ENCODE peak calls at places on chromosome 12, in ten cellular contexts. F is DND-41; Q is T-helper 9 cell; W is A549; T is left lung; P is naive thymus-derived CD8-positive, alpha-beta T cell; E is T-helper 1 cell; N is germinal center; A is NB4; G is iPS DF 6.9. Z is an unnamed sample.

GRCh38 chr12:63179224-63179623 is 28.2 kb upstream of the AVPR1A start:
- DNase-seq in F (no peak), Q (no peak), W (no peak), T (no peak), P (no peak), E (no peak), N (no peak), A (no peak), G (no peak), Z (no peak)

GRCh38 chr12:6205144-6205539 is 4.9 kb downstream of the CD9 start:
- DNase-seq in F (no peak), Q (no peak), W (no peak), T (no peak), P (no peak), E (no peak), N (no peak), A (peak), G (no peak), Z (no peak)

GRCh38 chr12:24551368-24551767 is 397.5 kb downstream of the BCAT1 start:
- DNase-seq in F (no peak), Q (no peak), W (no peak), T (no peak), P (no peak), E (no peak), N (no peak), A (no peak), G (no peak), Z (no peak)

GRCh38 chr12:62006076-62006732 is 254.0 kb upstream of the USP15 start:
- DNase-seq in F (peak), Q (no peak), W (peak), T (no peak), P (peak), E (no peak), N (peak), A (peak), G (no peak), Z (peak)

GRCh38 chr12:9662488-9662887 is 7.0 kb upstream of the CLEC2D start:
- DNase-seq in F (no peak), Q (no peak), W (no peak), T (no peak), P (no peak), E (no peak), N (no peak), A (no peak), G (no peak), Z (no peak)

GRCh38 chr12:10018390-10018789 is 8.0 kb downstream of the CLEC12B start:
- DNase-seq in F (no peak), Q (no peak), W (no peak), T (no peak), P (no peak), E (no peak), N (no peak), A (no peak), G (no peak), Z (no peak)

GRCh38 chr12:119071638-119072231 is 90.4 kb downstream of the SRRM4 start:
- DNase-seq in F (no peak), Q (no peak), W (no peak), T (no peak), P (no peak), E (no peak), N (no peak), A (no peak), G (no peak), Z (no peak)

GRCh38 chr12:76010732-76011458 is 20.7 kb downstream of the PHLDA1 start:
- DNase-seq in F (no peak), Q (no peak), W (no peak), T (no peak), P (no peak), E (no peak), N (no peak), A (no peak), G (no peak), Z (peak)

GRCh38 chr12:77151030-77151429 is 85.7 kb upstream of the E2F7 start:
- DNase-seq in F (no peak), Q (no peak), W (no peak), T (no peak), P (no peak), E (no peak), N (no peak), A (no peak), G (no peak), Z (no peak)

GRCh38 chr12:80017261-80017870 is 82.0 kb upstream of the OTOGL start:
- DNase-seq in F (no peak), Q (no peak), W (no peak), T (no peak), P (no peak), E (no peak), N (no peak), A (no peak), G (no peak), Z (no peak)

GRCh38 chr12:116697305-116698130 is 40.4 kb downstream of the SPRING1 start:
- DNase-seq in F (peak), Q (no peak), W (peak), T (no peak), P (no peak), E (no peak), N (no peak), A (peak), G (no peak), Z (no peak)

GRCh38 chr12:95318071-95318545 is 100.5 kb downstream of the VEZT start:
- DNase-seq in F (no peak), Q (no peak), W (peak), T (no peak), P (no peak), E (no peak), N (no peak), A (no peak), G (no peak), Z (peak)

GRCh38 chr12:7145671-7146070 is 15.5 kb downstream of the CLSTN3 start:
- DNase-seq in F (no peak), Q (no peak), W (no peak), T (no peak), P (no peak), E (no peak), N (no peak), A (no peak), G (no peak), Z (no peak)

GRCh38 chr12:124921200-124922008 is 7.0 kb upstream of the UBC start:
- DNase-seq in F (peak), Q (peak), W (no peak), T (peak), P (peak), E (peak), N (peak), A (peak), G (no peak), Z (peak)

GRCh38 chr12:98372340-98373018 is 142.9 kb upstream of the TMPO start:
- DNase-seq in F (no peak), Q (no peak), W (no peak), T (no peak), P (no peak), E (no peak), N (no peak), A (no peak), G (no peak), Z (no peak)

GRCh38 chr12:113768850-113769249 is 197.3 kb downstream of the RBM19 start:
- DNase-seq in F (no peak), Q (no peak), W (no peak), T (no peak), P (no peak), E (no peak), N (no peak), A (no peak), G (no peak), Z (no peak)

GRCh38 chr12:30930238-30931010 is 3.9 kb downstream of the TSPAN11 start:
- DNase-seq in F (no peak), Q (no peak), W (no peak), T (no peak), P (no peak), E (no peak), N (no peak), A (no peak), G (no peak), Z (no peak)

GRCh38 chr12:53530056-53530455 is 22.8 kb upstream of the NPFF start:
- DNase-seq in F (no peak), Q (no peak), W (no peak), T (no peak), P (no peak), E (no peak), N (no peak), A (no peak), G (no peak), Z (no peak)

GRCh38 chr12:90401185-90401584 is 553.8 kb downstream of the CCER1 start:
- DNase-seq in F (no peak), Q (no peak), W (no peak), T (no peak), P (no peak), E (no peak), N (no peak), A (no peak), G (no peak), Z (no peak)

GRCh38 chr12:18886962-18887361 is 149.0 kb downstream of the CAPZA3 start:
- DNase-seq in F (no peak), Q (no peak), W (no peak), T (no peak), P (no peak), E (no peak), N (no peak), A (no peak), G (no peak), Z (no peak)

GRCh38 chr12:49515266-49515665 is 23.6 kb upstream of the KCNH3 start:
- DNase-seq in F (no peak), Q (no peak), W (peak), T (no peak), P (no peak), E (no peak), N (no peak), A (peak), G (no peak), Z (peak)

GRCh38 chr12:63410197-63410596 is 258.1 kb downstream of the DPY19L2 start:
- DNase-seq in F (peak), Q (no peak), W (no peak), T (no peak), P (peak), E (no peak), N (no peak), A (peak), G (no peak), Z (no peak)

GRCh38 chr12:63995512-63995911 is 151.0 kb downstream of the SRGAP1 start:
- DNase-seq in F (no peak), Q (no peak), W (no peak), T (no peak), P (no peak), E (no peak), N (no peak), A (no peak), G (no peak), Z (no peak)

GRCh38 chr12:41907036-41907435 is 237.6 kb downstream of the GXYLT1 start:
- DNase-seq in F (no peak), Q (no peak), W (no peak), T (no peak), P (no peak), E (no peak), N (no peak), A (no peak), G (no peak), Z (no peak)

GRCh38 chr12:102480401-102480800 is at the start of gene IGF1:
- DNase-seq in F (no peak), Q (no peak), W (no peak), T (no peak), P (no peak), E (no peak), N (no peak), A (no peak), G (no peak), Z (peak)

GRCh38 chr12:2460051-2460450 is 334.7 kb upstream of the FKBP4 start:
- DNase-seq in F (peak), Q (no peak), W (no peak), T (no peak), P (peak), E (no peak), N (no peak), A (no peak), G (no peak), Z (no peak)

GRCh38 chr12:105204916-105205315 is 31.1 kb downstream of the APPL2 start:
- DNase-seq in F (no peak), Q (no peak), W (no peak), T (no peak), P (no peak), E (no peak), N (no peak), A (no peak), G (no peak), Z (peak)

GRCh38 chr12:111031956-111032919 is 111.9 kb upstream of the MYL2 start:
- DNase-seq in F (no peak), Q (no peak), W (no peak), T (no peak), P (no peak), E (no peak), N (no peak), A (no peak), G (no peak), Z (no peak)

GRCh38 chr12:12474471-12474928 is 88.2 kb downstream of the DUSP16 start:
- DNase-seq in F (no peak), Q (no peak), W (no peak), T (no peak), P (no peak), E (no peak), N (no peak), A (no peak), G (no peak), Z (no peak)

GRCh38 chr12:18304609-18305008 is 43.3 kb downstream of the PIK3C2G start:
- DNase-seq in F (no peak), Q (no peak), W (no peak), T (no peak), P (no peak), E (no peak), N (no peak), A (no peak), G (no peak), Z (no peak)

GRCh38 chr12:116213885-116214527 is 63.5 kb downstream of the MED13L start:
- DNase-seq in F (no peak), Q (no peak), W (no peak), T (no peak), P (peak), E (no peak), N (no peak), A (no peak), G (no peak), Z (no peak)